ENCODE peak calls at places on chromosomes 16 and 17, in eight cellular contexts. One of them, this sample, is unnamed.

GRCh38 chr17:16352303-16352837 is 899 bp downstream of the CENPV start:
- DNase-seq in uterus: no peak
- DNase-seq in neural crest cell: peak
- DNase-seq in neural progenitor cell: peak
- DNase-seq in heart right ventricle: no peak
- DNase-seq in B cell: peak
- DNase-seq in cardiac muscle cell: peak
- DNase-seq in left lung: peak
- DNase-seq in this sample: peak

GRCh38 chr16:79212114-79212791 is 388.3 kb downstream of the MAF start:
- DNase-seq in uterus: no peak
- DNase-seq in neural crest cell: no peak
- DNase-seq in neural progenitor cell: peak
- DNase-seq in heart right ventricle: no peak
- DNase-seq in B cell: no peak
- DNase-seq in cardiac muscle cell: no peak
- DNase-seq in left lung: no peak
- DNase-seq in this sample: no peak

GRCh38 chr17:76219670-76220383 is 20.5 kb downstream of the RNF157 start:
- DNase-seq in uterus: no peak
- DNase-seq in neural crest cell: no peak
- DNase-seq in neural progenitor cell: no peak
- DNase-seq in heart right ventricle: no peak
- DNase-seq in B cell: no peak
- DNase-seq in cardiac muscle cell: no peak
- DNase-seq in left lung: no peak
- DNase-seq in this sample: no peak

GRCh38 chr16:86931410-86931941 is 353.1 kb downstream of the FOXL1 start:
- DNase-seq in uterus: peak
- DNase-seq in neural crest cell: no peak
- DNase-seq in neural progenitor cell: no peak
- DNase-seq in heart right ventricle: peak
- DNase-seq in B cell: no peak
- DNase-seq in cardiac muscle cell: peak
- DNase-seq in left lung: no peak
- DNase-seq in this sample: no peak

GRCh38 chr16:154223-155030 is 2.0 kb downstream of the HBZ start:
- DNase-seq in uterus: no peak
- DNase-seq in neural crest cell: no peak
- DNase-seq in neural progenitor cell: peak
- DNase-seq in heart right ventricle: no peak
- DNase-seq in B cell: peak
- DNase-seq in cardiac muscle cell: peak
- DNase-seq in left lung: no peak
- DNase-seq in this sample: peak

GRCh38 chr16:11283820-11284248 is 2.7 kb upstream of the PRM1 start:
- DNase-seq in uterus: no peak
- DNase-seq in neural crest cell: no peak
- DNase-seq in neural progenitor cell: peak
- DNase-seq in heart right ventricle: no peak
- DNase-seq in B cell: no peak
- DNase-seq in cardiac muscle cell: peak
- DNase-seq in left lung: no peak
- DNase-seq in this sample: no peak

GRCh38 chr16:89574681-89575246 is 794 bp upstream of the CPNE7 start:
- DNase-seq in uterus: no peak
- DNase-seq in neural crest cell: peak
- DNase-seq in neural progenitor cell: peak
- DNase-seq in heart right ventricle: no peak
- DNase-seq in B cell: peak
- DNase-seq in cardiac muscle cell: peak
- DNase-seq in left lung: no peak
- DNase-seq in this sample: peak

GRCh38 chr16:77588389-77588788 is 133.9 kb upstream of the NUDT7 start:
- DNase-seq in uterus: no peak
- DNase-seq in neural crest cell: no peak
- DNase-seq in neural progenitor cell: no peak
- DNase-seq in heart right ventricle: no peak
- DNase-seq in B cell: no peak
- DNase-seq in cardiac muscle cell: no peak
- DNase-seq in left lung: no peak
- DNase-seq in this sample: no peak

GRCh38 chr16:86569843-86570447 is 3.3 kb downstream of the FOXC2 start:
- DNase-seq in uterus: no peak
- DNase-seq in neural crest cell: no peak
- DNase-seq in neural progenitor cell: no peak
- DNase-seq in heart right ventricle: no peak
- DNase-seq in B cell: no peak
- DNase-seq in cardiac muscle cell: no peak
- DNase-seq in left lung: no peak
- DNase-seq in this sample: no peak

GRCh38 chr17:42407289-42407836 is 15.7 kb downstream of the CAVIN1 start:
- DNase-seq in uterus: peak
- DNase-seq in neural crest cell: no peak
- DNase-seq in neural progenitor cell: peak
- DNase-seq in heart right ventricle: peak
- DNase-seq in B cell: peak
- DNase-seq in cardiac muscle cell: peak
- DNase-seq in left lung: no peak
- DNase-seq in this sample: peak

GRCh38 chr16:57297856-57298255 is 13.4 kb upstream of the PLLP start:
- DNase-seq in uterus: no peak
- DNase-seq in neural crest cell: no peak
- DNase-seq in neural progenitor cell: peak
- DNase-seq in heart right ventricle: no peak
- DNase-seq in B cell: no peak
- DNase-seq in cardiac muscle cell: no peak
- DNase-seq in left lung: no peak
- DNase-seq in this sample: peak

GRCh38 chr17:2755941-2756724 is 6.7 kb upstream of the CCDC92B start:
- DNase-seq in uterus: no peak
- DNase-seq in neural crest cell: no peak
- DNase-seq in neural progenitor cell: peak
- DNase-seq in heart right ventricle: no peak
- DNase-seq in B cell: no peak
- DNase-seq in cardiac muscle cell: peak
- DNase-seq in left lung: no peak
- DNase-seq in this sample: peak

GRCh38 chr17:41710472-41711090 is 1.6 kb upstream of the GAST start:
- DNase-seq in uterus: no peak
- DNase-seq in neural crest cell: no peak
- DNase-seq in neural progenitor cell: no peak
- DNase-seq in heart right ventricle: no peak
- DNase-seq in B cell: no peak
- DNase-seq in cardiac muscle cell: no peak
- DNase-seq in left lung: no peak
- DNase-seq in this sample: no peak

GRCh38 chr16:11914759-11915643 is 755 bp downstream of the GSPT1 start:
- DNase-seq in uterus: no peak
- DNase-seq in neural crest cell: peak
- DNase-seq in neural progenitor cell: peak
- DNase-seq in heart right ventricle: peak
- DNase-seq in B cell: peak
- DNase-seq in cardiac muscle cell: peak
- DNase-seq in left lung: peak
- DNase-seq in this sample: no peak

GRCh38 chr16:54882556-54882955 is 48.1 kb upstream of the IRX5 start:
- DNase-seq in uterus: no peak
- DNase-seq in neural crest cell: no peak
- DNase-seq in neural progenitor cell: no peak
- DNase-seq in heart right ventricle: no peak
- DNase-seq in B cell: no peak
- DNase-seq in cardiac muscle cell: no peak
- DNase-seq in left lung: no peak
- DNase-seq in this sample: no peak

GRCh38 chr16:50862818-50863672 is 121.2 kb downstream of the CYLD start:
- DNase-seq in uterus: no peak
- DNase-seq in neural crest cell: no peak
- DNase-seq in neural progenitor cell: no peak
- DNase-seq in heart right ventricle: no peak
- DNase-seq in B cell: no peak
- DNase-seq in cardiac muscle cell: no peak
- DNase-seq in left lung: no peak
- DNase-seq in this sample: no peak

GRCh38 chr16:27374794-27375499 is 27.0 kb upstream of the IL21R start:
- DNase-seq in uterus: peak
- DNase-seq in neural crest cell: peak
- DNase-seq in neural progenitor cell: peak
- DNase-seq in heart right ventricle: peak
- DNase-seq in B cell: peak
- DNase-seq in cardiac muscle cell: peak
- DNase-seq in left lung: no peak
- DNase-seq in this sample: peak

GRCh38 chr17:83171661-83172060 is 92.3 kb downstream of the METRNL start:
- DNase-seq in uterus: peak
- DNase-seq in neural crest cell: no peak
- DNase-seq in neural progenitor cell: peak
- DNase-seq in heart right ventricle: no peak
- DNase-seq in B cell: no peak
- DNase-seq in cardiac muscle cell: no peak
- DNase-seq in left lung: peak
- DNase-seq in this sample: peak

GRCh38 chr17:70492368-70492767 is 323.0 kb downstream of the KCNJ2 start:
- DNase-seq in uterus: no peak
- DNase-seq in neural crest cell: no peak
- DNase-seq in neural progenitor cell: no peak
- DNase-seq in heart right ventricle: no peak
- DNase-seq in B cell: no peak
- DNase-seq in cardiac muscle cell: no peak
- DNase-seq in left lung: no peak
- DNase-seq in this sample: no peak

GRCh38 chr16:54582631-54583250 is 296.2 kb upstream of the IRX3 start:
- DNase-seq in uterus: no peak
- DNase-seq in neural crest cell: no peak
- DNase-seq in neural progenitor cell: peak
- DNase-seq in heart right ventricle: no peak
- DNase-seq in B cell: no peak
- DNase-seq in cardiac muscle cell: no peak
- DNase-seq in left lung: no peak
- DNase-seq in this sample: no peak

GRCh38 chr17:80586464-80587228 is 42.0 kb downstream of the RPTOR start:
- DNase-seq in uterus: no peak
- DNase-seq in neural crest cell: no peak
- DNase-seq in neural progenitor cell: no peak
- DNase-seq in heart right ventricle: no peak
- DNase-seq in B cell: no peak
- DNase-seq in cardiac muscle cell: no peak
- DNase-seq in left lung: no peak
- DNase-seq in this sample: no peak

GRCh38 chr17:75877752-75878173 is 618 bp downstream of the TRIM47 start:
- DNase-seq in uterus: peak
- DNase-seq in neural crest cell: peak
- DNase-seq in neural progenitor cell: peak
- DNase-seq in heart right ventricle: peak
- DNase-seq in B cell: peak
- DNase-seq in cardiac muscle cell: peak
- DNase-seq in left lung: peak
- DNase-seq in this sample: peak

GRCh38 chr16:86383488-86384262 is 126.7 kb upstream of the FOXF1 start:
- DNase-seq in uterus: peak
- DNase-seq in neural crest cell: no peak
- DNase-seq in neural progenitor cell: no peak
- DNase-seq in heart right ventricle: no peak
- DNase-seq in B cell: no peak
- DNase-seq in cardiac muscle cell: no peak
- DNase-seq in left lung: no peak
- DNase-seq in this sample: no peak

DNA sequence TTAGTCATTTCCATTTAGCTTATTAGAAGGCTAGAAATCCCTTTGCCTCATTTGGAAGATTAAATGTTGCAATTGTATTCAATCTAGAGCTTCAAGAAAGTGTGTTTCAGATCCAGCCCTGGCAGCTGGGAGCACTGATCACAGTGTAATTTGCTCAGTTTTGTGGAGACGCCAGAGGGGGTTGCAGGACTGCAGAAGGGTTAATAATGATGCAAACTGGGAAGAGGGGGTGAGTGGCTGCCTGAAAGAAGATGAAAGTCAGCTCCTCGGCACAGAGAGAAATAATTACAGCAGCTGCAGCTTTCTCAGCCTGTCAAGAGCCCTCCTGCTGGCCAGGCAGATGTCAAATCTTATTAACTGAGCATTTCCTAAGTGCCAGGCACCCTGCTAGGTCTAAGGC is 97.8 kb downstream of the ZNF18 start:
- DNase-seq in uterus: no peak
- DNase-seq in neural crest cell: no peak
- DNase-seq in neural progenitor cell: peak
- DNase-seq in heart right ventricle: no peak
- DNase-seq in B cell: no peak
- DNase-seq in cardiac muscle cell: no peak
- DNase-seq in left lung: no peak
- DNase-seq in this sample: no peak
- TF ChIP-seq CTCF in uterus: no peak
- TF ChIP-seq CTCF in neural crest cell: no peak
- TF ChIP-seq CTCF in neural progenitor cell: peak
- TF ChIP-seq CTCF in heart right ventricle: no peak
- TF ChIP-seq CTCF in B cell: no peak
- TF ChIP-seq CTCF in cardiac muscle cell: no peak
- TF ChIP-seq CTCF in left lung: no peak
- TF ChIP-seq CTCF in this sample: no peak

GRCh38 chr17:77957869-77958715 is at the start of gene TNRC6C:
- DNase-seq in uterus: peak
- DNase-seq in neural crest cell: peak
- DNase-seq in neural progenitor cell: peak
- DNase-seq in heart right ventricle: peak
- DNase-seq in B cell: peak
- DNase-seq in cardiac muscle cell: peak
- DNase-seq in left lung: peak
- DNase-seq in this sample: peak
- TF ChIP-seq CTCF in uterus: peak
- TF ChIP-seq CTCF in neural crest cell: no peak
- TF ChIP-seq CTCF in neural progenitor cell: peak
- TF ChIP-seq CTCF in heart right ventricle: no peak
- TF ChIP-seq CTCF in B cell: no peak
- TF ChIP-seq CTCF in cardiac muscle cell: peak
- TF ChIP-seq CTCF in left lung: no peak
- TF ChIP-seq CTCF in this sample: peak

GRCh38 chr16:58843675-58844074 is 109.6 kb upstream of the GOT2 start:
- DNase-seq in uterus: no peak
- DNase-seq in neural crest cell: no peak
- DNase-seq in neural progenitor cell: peak
- DNase-seq in heart right ventricle: no peak
- DNase-seq in B cell: no peak
- DNase-seq in cardiac muscle cell: peak
- DNase-seq in left lung: no peak
- DNase-seq in this sample: no peak
- TF ChIP-seq CTCF in uterus: peak
- TF ChIP-seq CTCF in neural crest cell: peak
- TF ChIP-seq CTCF in neural progenitor cell: peak
- TF ChIP-seq CTCF in heart right ventricle: peak
- TF ChIP-seq CTCF in B cell: no peak
- TF ChIP-seq CTCF in cardiac muscle cell: no peak
- TF ChIP-seq CTCF in left lung: no peak
- TF ChIP-seq CTCF in this sample: peak

DNA sequence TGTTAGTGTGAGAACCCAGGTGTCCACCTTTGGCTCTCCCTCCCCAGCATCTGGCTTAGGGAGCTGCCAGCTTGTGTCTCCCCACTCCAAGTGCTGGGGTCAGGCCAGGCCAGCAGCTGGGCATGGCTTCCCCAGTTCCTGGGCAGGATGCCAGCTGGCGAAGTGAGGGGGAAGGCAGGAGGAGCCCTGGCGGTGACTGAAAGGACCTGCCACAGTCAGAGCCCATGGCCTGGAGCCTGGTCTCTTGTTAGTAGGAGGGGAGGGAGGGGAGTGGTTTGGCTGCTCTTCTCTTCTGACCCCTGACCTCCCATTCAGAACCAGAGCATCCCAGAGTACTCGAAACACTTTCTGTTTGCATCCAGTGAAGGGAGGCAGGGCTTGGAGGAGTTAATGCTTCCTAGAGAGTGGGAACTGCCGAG is 586 bp downstream of the CHD3 start:
- DNase-seq in uterus: peak
- DNase-seq in neural crest cell: peak
- DNase-seq in neural progenitor cell: peak
- DNase-seq in heart right ventricle: peak
- DNase-seq in B cell: no peak
- DNase-seq in cardiac muscle cell: peak
- DNase-seq in left lung: peak
- DNase-seq in this sample: peak
- TF ChIP-seq CTCF in uterus: peak
- TF ChIP-seq CTCF in neural crest cell: peak
- TF ChIP-seq CTCF in neural progenitor cell: peak
- TF ChIP-seq CTCF in heart right ventricle: peak
- TF ChIP-seq CTCF in B cell: no peak
- TF ChIP-seq CTCF in cardiac muscle cell: peak
- TF ChIP-seq CTCF in left lung: peak
- TF ChIP-seq CTCF in this sample: peak